ENCODE peak calls at places on chromosomes 12 and 14, in nine cellular contexts. One of them, this sample, is unnamed.
A peak's percentile ranks its signal among the peaks of the same experiment; 100 is the strongest.

GRCh38 chr14:93304771-93305170 is 28.1 kb downstream of the BTBD7 start:
- DNase-seq in AG09309: no peak
- DNase-seq in tibial artery: no peak
- DNase-seq in hepatocyte: peak; percentile 23
- DNase-seq in bronchial epithelial cell: peak; percentile 29
- DNase-seq in pancreas: no peak
- DNase-seq in tibial nerve: no peak
- DNase-seq in body of pancreas: no peak
- DNase-seq in upper lobe of right lung: no peak
- DNase-seq in this sample: peak; percentile 51

GRCh38 chr12:76586764-76587395 is 27.3 kb upstream of the OSBPL8 start:
- DNase-seq in AG09309: no peak
- DNase-seq in tibial artery: no peak
- DNase-seq in hepatocyte: peak; percentile 19
- DNase-seq in bronchial epithelial cell: peak; percentile 48
- DNase-seq in pancreas: no peak
- DNase-seq in tibial nerve: no peak
- DNase-seq in body of pancreas: peak; percentile 50
- DNase-seq in upper lobe of right lung: no peak
- DNase-seq in this sample: peak; percentile 76

GRCh38 chr12:46942579-46942978 is 116.8 kb upstream of the SLC38A4 start:
- DNase-seq in AG09309: peak; percentile 50
- DNase-seq in tibial artery: no peak
- DNase-seq in hepatocyte: no peak
- DNase-seq in bronchial epithelial cell: peak; percentile 89
- DNase-seq in pancreas: no peak
- DNase-seq in tibial nerve: no peak
- DNase-seq in body of pancreas: no peak
- DNase-seq in upper lobe of right lung: no peak
- DNase-seq in this sample: peak; percentile 41

GRCh38 chr14:91112172-91112571 is 1.7 kb upstream of the DGLUCY start:
- DNase-seq in AG09309: no peak
- DNase-seq in tibial artery: no peak
- DNase-seq in hepatocyte: no peak
- DNase-seq in bronchial epithelial cell: no peak
- DNase-seq in pancreas: no peak
- DNase-seq in tibial nerve: no peak
- DNase-seq in body of pancreas: no peak
- DNase-seq in upper lobe of right lung: no peak
- DNase-seq in this sample: no peak

GRCh38 chr14:39050389-39050788 is 52.6 kb downstream of the SEC23A start:
- DNase-seq in AG09309: peak; percentile 52
- DNase-seq in tibial artery: no peak
- DNase-seq in hepatocyte: peak; percentile 53
- DNase-seq in bronchial epithelial cell: peak; percentile 84
- DNase-seq in pancreas: no peak
- DNase-seq in tibial nerve: no peak
- DNase-seq in body of pancreas: no peak
- DNase-seq in upper lobe of right lung: no peak
- DNase-seq in this sample: peak; percentile 85

GRCh38 chr12:103840399-103840880 is 594 bp downstream of the NT5DC3 start:
- DNase-seq in AG09309: no peak
- DNase-seq in tibial artery: peak; percentile 37
- DNase-seq in hepatocyte: no peak
- DNase-seq in bronchial epithelial cell: peak; percentile 49
- DNase-seq in pancreas: no peak
- DNase-seq in tibial nerve: no peak
- DNase-seq in body of pancreas: no peak
- DNase-seq in upper lobe of right lung: peak; percentile 65
- DNase-seq in this sample: peak; percentile 54

GRCh38 chr12:122123051-122123760 is 44.6 kb downstream of the MLXIP start:
- DNase-seq in AG09309: no peak
- DNase-seq in tibial artery: peak; percentile 69
- DNase-seq in hepatocyte: peak; percentile 84
- DNase-seq in bronchial epithelial cell: peak; percentile 52
- DNase-seq in pancreas: peak; percentile 58
- DNase-seq in tibial nerve: peak; percentile 57
- DNase-seq in body of pancreas: peak; percentile 75
- DNase-seq in upper lobe of right lung: no peak
- DNase-seq in this sample: peak; percentile 85

GRCh38 chr12:132834181-132834711 is 5.6 kb upstream of the GOLGA3 start:
- DNase-seq in AG09309: no peak
- DNase-seq in tibial artery: no peak
- DNase-seq in hepatocyte: no peak
- DNase-seq in bronchial epithelial cell: no peak
- DNase-seq in pancreas: no peak
- DNase-seq in tibial nerve: no peak
- DNase-seq in body of pancreas: no peak
- DNase-seq in upper lobe of right lung: no peak
- DNase-seq in this sample: no peak

GRCh38 chr12:131613678-131614077 is 97.2 kb upstream of the SFSWAP start:
- DNase-seq in AG09309: no peak
- DNase-seq in tibial artery: no peak
- DNase-seq in hepatocyte: no peak
- DNase-seq in bronchial epithelial cell: no peak
- DNase-seq in pancreas: no peak
- DNase-seq in tibial nerve: no peak
- DNase-seq in body of pancreas: no peak
- DNase-seq in upper lobe of right lung: no peak
- DNase-seq in this sample: no peak

GRCh38 chr12:52691076-52691764 is 11.0 kb upstream of the KRT1 start:
- DNase-seq in AG09309: no peak
- DNase-seq in tibial artery: no peak
- DNase-seq in hepatocyte: peak; percentile 47
- DNase-seq in bronchial epithelial cell: no peak
- DNase-seq in pancreas: no peak
- DNase-seq in tibial nerve: no peak
- DNase-seq in body of pancreas: no peak
- DNase-seq in upper lobe of right lung: no peak
- DNase-seq in this sample: no peak

GRCh38 chr12:107990325-107990724 is 138.8 kb upstream of the WSCD2 start:
- DNase-seq in AG09309: no peak
- DNase-seq in tibial artery: no peak
- DNase-seq in hepatocyte: peak; percentile 66
- DNase-seq in bronchial epithelial cell: peak; percentile 21
- DNase-seq in pancreas: peak; percentile 24
- DNase-seq in tibial nerve: no peak
- DNase-seq in body of pancreas: peak; percentile 35
- DNase-seq in upper lobe of right lung: peak; percentile 52
- DNase-seq in this sample: peak; percentile 11

GRCh38 chr14:72599579-72600470 is 294.1 kb downstream of the DPF3 start:
- DNase-seq in AG09309: no peak
- DNase-seq in tibial artery: no peak
- DNase-seq in hepatocyte: no peak
- DNase-seq in bronchial epithelial cell: no peak
- DNase-seq in pancreas: no peak
- DNase-seq in tibial nerve: no peak
- DNase-seq in body of pancreas: no peak
- DNase-seq in upper lobe of right lung: no peak
- DNase-seq in this sample: no peak

GRCh38 chr14:102878970-102879460 is 43.4 kb upstream of the AMN start:
- DNase-seq in AG09309: no peak
- DNase-seq in tibial artery: no peak
- DNase-seq in hepatocyte: peak; percentile 44
- DNase-seq in bronchial epithelial cell: peak; percentile 7
- DNase-seq in pancreas: no peak
- DNase-seq in tibial nerve: no peak
- DNase-seq in body of pancreas: no peak
- DNase-seq in upper lobe of right lung: no peak
- DNase-seq in this sample: peak; percentile 20

GRCh38 chr12:27575099-27575779 is 51.2 kb downstream of the PPFIBP1 start:
- DNase-seq in AG09309: no peak
- DNase-seq in tibial artery: no peak
- DNase-seq in hepatocyte: no peak
- DNase-seq in bronchial epithelial cell: no peak
- DNase-seq in pancreas: no peak
- DNase-seq in tibial nerve: no peak
- DNase-seq in body of pancreas: no peak
- DNase-seq in upper lobe of right lung: no peak
- DNase-seq in this sample: no peak

GRCh38 chr12:90939382-90939781 is 15.6 kb downstream of the CCER1 start:
- DNase-seq in AG09309: no peak
- DNase-seq in tibial artery: no peak
- DNase-seq in hepatocyte: no peak
- DNase-seq in bronchial epithelial cell: no peak
- DNase-seq in pancreas: no peak
- DNase-seq in tibial nerve: no peak
- DNase-seq in body of pancreas: no peak
- DNase-seq in upper lobe of right lung: no peak
- DNase-seq in this sample: peak; percentile 27

GRCh38 chr12:107912421-107913004 is 138.0 kb downstream of the ASCL4 start:
- DNase-seq in AG09309: no peak
- DNase-seq in tibial artery: no peak
- DNase-seq in hepatocyte: peak; percentile 34
- DNase-seq in bronchial epithelial cell: peak; percentile 54
- DNase-seq in pancreas: peak; percentile 16
- DNase-seq in tibial nerve: no peak
- DNase-seq in body of pancreas: peak; percentile 52
- DNase-seq in upper lobe of right lung: peak; percentile 74
- DNase-seq in this sample: peak; percentile 8

GRCh38 chr12:40775681-40776080 is 83.4 kb downstream of the CNTN1 start:
- DNase-seq in AG09309: no peak
- DNase-seq in tibial artery: no peak
- DNase-seq in hepatocyte: no peak
- DNase-seq in bronchial epithelial cell: peak; percentile 75
- DNase-seq in pancreas: no peak
- DNase-seq in tibial nerve: no peak
- DNase-seq in body of pancreas: no peak
- DNase-seq in upper lobe of right lung: no peak
- DNase-seq in this sample: peak; percentile 1

GRCh38 chr14:50937325-50937724 is 7.0 kb downstream of the PYGL start:
- DNase-seq in AG09309: no peak
- DNase-seq in tibial artery: no peak
- DNase-seq in hepatocyte: no peak
- DNase-seq in bronchial epithelial cell: peak; percentile 94
- DNase-seq in pancreas: no peak
- DNase-seq in tibial nerve: no peak
- DNase-seq in body of pancreas: no peak
- DNase-seq in upper lobe of right lung: no peak
- DNase-seq in this sample: peak; percentile 53

GRCh38 chr12:41437578-41437977 is 249.5 kb downstream of the PDZRN4 start:
- DNase-seq in AG09309: no peak
- DNase-seq in tibial artery: no peak
- DNase-seq in hepatocyte: no peak
- DNase-seq in bronchial epithelial cell: no peak
- DNase-seq in pancreas: no peak
- DNase-seq in tibial nerve: no peak
- DNase-seq in body of pancreas: no peak
- DNase-seq in upper lobe of right lung: no peak
- DNase-seq in this sample: no peak

GRCh38 chr12:131726-132465 is 65.3 kb downstream of the IQSEC3 start:
- DNase-seq in AG09309: no peak
- DNase-seq in tibial artery: no peak
- DNase-seq in hepatocyte: no peak
- DNase-seq in bronchial epithelial cell: peak; percentile 9
- DNase-seq in pancreas: no peak
- DNase-seq in tibial nerve: no peak
- DNase-seq in body of pancreas: no peak
- DNase-seq in upper lobe of right lung: no peak
- DNase-seq in this sample: no peak

DNA sequence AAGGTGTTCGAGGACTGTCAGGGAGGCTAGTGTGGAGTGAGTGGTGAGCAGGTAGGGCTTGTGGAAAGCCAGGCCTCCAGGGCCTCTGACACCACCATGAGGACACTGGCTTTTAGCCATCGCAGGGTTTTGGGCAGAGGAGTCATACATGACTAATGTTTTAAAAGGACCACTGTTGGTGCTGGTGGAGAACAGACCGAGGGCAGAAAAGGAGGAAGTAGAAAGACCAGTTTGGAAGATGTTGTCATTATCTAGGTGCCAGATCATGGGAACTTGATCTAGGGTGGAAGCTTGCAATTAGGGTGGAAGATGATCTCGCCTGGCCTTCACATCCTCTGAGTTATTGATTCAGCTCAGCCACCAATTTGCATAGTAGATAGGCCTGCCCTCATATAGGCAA is 144.2 kb downstream of the C12orf75 start:
- DNase-seq in AG09309: no peak
- DNase-seq in tibial artery: no peak
- DNase-seq in hepatocyte: no peak
- DNase-seq in bronchial epithelial cell: peak; percentile 84
- DNase-seq in pancreas: no peak
- DNase-seq in tibial nerve: no peak
- DNase-seq in body of pancreas: no peak
- DNase-seq in upper lobe of right lung: no peak
- DNase-seq in this sample: no peak
- H3K4me3 ChIP-seq in AG09309: no peak overlapping the region
- H3K4me3 ChIP-seq in tibial artery: no peak overlapping the region
- H3K4me3 ChIP-seq in hepatocyte: no peak overlapping the region
- H3K4me3 ChIP-seq in bronchial epithelial cell: no peak overlapping the region
- H3K4me3 ChIP-seq in pancreas: no peak overlapping the region
- H3K4me3 ChIP-seq in tibial nerve: no peak overlapping the region
- H3K4me3 ChIP-seq in body of pancreas: no peak overlapping the region
- H3K4me3 ChIP-seq in upper lobe of right lung: no peak overlapping the region
- H3K4me3 ChIP-seq in this sample: no peak overlapping the region

GRCh38 chr12:51025748-51026654 is at the start of gene SLC11A2:
- DNase-seq in AG09309: peak; percentile 62
- DNase-seq in tibial artery: peak; percentile 96
- DNase-seq in hepatocyte: peak; percentile 98
- DNase-seq in bronchial epithelial cell: peak; percentile 85
- DNase-seq in pancreas: peak; percentile 96
- DNase-seq in tibial nerve: peak; percentile 93
- DNase-seq in body of pancreas: peak; percentile 98
- DNase-seq in upper lobe of right lung: peak; percentile 99
- DNase-seq in this sample: peak; percentile 95
- TF ChIP-seq CTCF in AG09309: no peak
- TF ChIP-seq CTCF in tibial artery: no peak
- TF ChIP-seq CTCF in hepatocyte: peak; percentile 8
- TF ChIP-seq CTCF in bronchial epithelial cell: no peak
- TF ChIP-seq CTCF in pancreas: no peak
- TF ChIP-seq CTCF in tibial nerve: peak; percentile 41
- TF ChIP-seq CTCF in body of pancreas: peak; percentile 37
- TF ChIP-seq CTCF in upper lobe of right lung: peak; percentile 38
- TF ChIP-seq CTCF in this sample: no peak

GRCh38 chr12:9758119-9758518 is 2.6 kb downstream of the CD69 start:
- DNase-seq in AG09309: no peak
- DNase-seq in tibial artery: no peak
- DNase-seq in hepatocyte: no peak
- DNase-seq in bronchial epithelial cell: no peak
- DNase-seq in pancreas: no peak
- DNase-seq in tibial nerve: no peak
- DNase-seq in body of pancreas: no peak
- DNase-seq in upper lobe of right lung: no peak
- DNase-seq in this sample: no peak
- H3K4me3 ChIP-seq in AG09309: no peak overlapping the region
- H3K4me3 ChIP-seq in tibial artery: peak overlapping the region; percentile 4
- H3K4me3 ChIP-seq in hepatocyte: no peak overlapping the region
- H3K4me3 ChIP-seq in bronchial epithelial cell: no peak overlapping the region
- H3K4me3 ChIP-seq in pancreas: no peak overlapping the region
- H3K4me3 ChIP-seq in tibial nerve: peak overlapping the region; percentile 22
- H3K4me3 ChIP-seq in body of pancreas: no peak overlapping the region
- H3K4me3 ChIP-seq in upper lobe of right lung: peak overlapping the region; percentile 39
- H3K4me3 ChIP-seq in this sample: no peak overlapping the region

DNA sequence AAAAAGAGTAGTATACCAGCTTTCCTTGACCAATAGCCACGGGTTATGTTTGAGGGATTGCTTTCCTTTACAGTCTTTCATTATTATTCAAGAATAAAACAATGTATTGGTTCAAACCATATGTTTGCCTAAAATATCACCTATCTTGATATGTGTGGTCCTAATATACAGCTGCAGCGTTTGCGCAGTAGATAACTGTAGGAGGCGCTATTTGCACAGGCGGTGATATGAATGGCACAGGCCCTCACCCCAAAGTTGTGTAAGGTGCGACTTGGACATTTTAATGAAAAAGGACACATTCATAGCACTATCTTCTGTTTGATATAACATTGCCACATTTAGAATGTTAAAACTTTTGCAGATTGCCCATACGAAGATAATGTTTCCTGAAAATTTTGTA is 298.4 kb downstream of the TRHDE start:
- DNase-seq in AG09309: no peak
- DNase-seq in tibial artery: peak; percentile 27
- DNase-seq in hepatocyte: peak; percentile 24
- DNase-seq in bronchial epithelial cell: no peak
- DNase-seq in pancreas: no peak
- DNase-seq in tibial nerve: no peak
- DNase-seq in body of pancreas: no peak
- DNase-seq in upper lobe of right lung: no peak
- DNase-seq in this sample: no peak
- TF ChIP-seq CTCF in AG09309: peak; percentile 20
- TF ChIP-seq CTCF in tibial artery: no peak
- TF ChIP-seq CTCF in hepatocyte: peak; percentile 35
- TF ChIP-seq CTCF in bronchial epithelial cell: no peak
- TF ChIP-seq CTCF in pancreas: no peak
- TF ChIP-seq CTCF in tibial nerve: no peak
- TF ChIP-seq CTCF in body of pancreas: no peak
- TF ChIP-seq CTCF in upper lobe of right lung: peak; percentile 39
- TF ChIP-seq CTCF in this sample: no peak

This sample was measured in cardiac fibroblast.